ENCODE peak calls at places on chromosome 3, in five cellular contexts. One of them, this sample, is unnamed.

GRCh38 chr3:57952208-57952631 is 56.0 kb upstream of the FLNB start:
- DNase-seq in sciatic nerve: peak; percentile 73
- DNase-seq in NCI-H2081: no peak
- DNase-seq in NCI-H1105: no peak
- DNase-seq in amygdala: peak; percentile 23
- DNase-seq in this sample: no peak

GRCh38 chr3:121566773-121567172 is 976 bp upstream of the ARGFX start:
- DNase-seq in NCI-H2081: no peak
- DNase-seq in sciatic nerve: no peak
- DNase-seq in NCI-H1105: no peak
- DNase-seq in amygdala: no peak
- DNase-seq in this sample: no peak

GRCh38 chr3:134754768-134755559 is 40.1 kb upstream of the EPHB1 start:
- DNase-seq in NCI-H1105: no peak
- DNase-seq in amygdala: no peak
- DNase-seq in sciatic nerve: no peak
- DNase-seq in NCI-H2081: peak; percentile 17
- DNase-seq in this sample: no peak

GRCh38 chr3:129686941-129687340 is 80.5 kb upstream of the PLXND1 start:
- DNase-seq in NCI-H2081: peak; percentile 82
- DNase-seq in sciatic nerve: no peak
- DNase-seq in NCI-H1105: peak; percentile 43
- DNase-seq in amygdala: peak; percentile 3
- DNase-seq in this sample: peak; percentile 62

GRCh38 chr3:67329358-67329757 is 325.1 kb downstream of the SUCLG2 start:
- DNase-seq in amygdala: no peak
- DNase-seq in NCI-H2081: no peak
- DNase-seq in sciatic nerve: no peak
- DNase-seq in NCI-H1105: no peak
- DNase-seq in this sample: no peak

GRCh38 chr3:108899530-108899929 is 54.1 kb downstream of the GUCA1C start:
- DNase-seq in amygdala: no peak
- DNase-seq in NCI-H2081: no peak
- DNase-seq in NCI-H1105: no peak
- DNase-seq in sciatic nerve: no peak
- DNase-seq in this sample: peak; percentile 52

GRCh38 chr3:124026516-124026915 is 34.6 kb upstream of the ROPN1 start:
- DNase-seq in sciatic nerve: no peak
- DNase-seq in NCI-H1105: no peak
- DNase-seq in NCI-H2081: peak; percentile 17
- DNase-seq in amygdala: no peak
- DNase-seq in this sample: no peak

GRCh38 chr3:111610189-111610588 is 15.0 kb upstream of the ZBED2 start:
- DNase-seq in amygdala: no peak
- DNase-seq in NCI-H1105: no peak
- DNase-seq in NCI-H2081: no peak
- DNase-seq in sciatic nerve: no peak
- DNase-seq in this sample: no peak

GRCh38 chr3:95459706-95460105 is 1354.7 kb upstream of the EPHA6 start:
- DNase-seq in NCI-H2081: no peak
- DNase-seq in NCI-H1105: no peak
- DNase-seq in sciatic nerve: no peak
- DNase-seq in amygdala: no peak
- DNase-seq in this sample: no peak

GRCh38 chr3:170741756-170742530 is 128.1 kb downstream of the RPL22L1 start:
- DNase-seq in amygdala: no peak
- DNase-seq in NCI-H2081: no peak
- DNase-seq in NCI-H1105: no peak
- DNase-seq in sciatic nerve: no peak
- DNase-seq in this sample: no peak

GRCh38 chr3:159252772-159253384 is 451.0 kb downstream of the MFSD1 start:
- DNase-seq in amygdala: no peak
- DNase-seq in NCI-H1105: peak; percentile 68
- DNase-seq in NCI-H2081: peak; percentile 73
- DNase-seq in sciatic nerve: no peak
- DNase-seq in this sample: no peak

GRCh38 chr3:112973325-112974177 is 1.4 kb downstream of the CD200R1 start:
- DNase-seq in NCI-H2081: no peak
- DNase-seq in sciatic nerve: no peak
- DNase-seq in NCI-H1105: peak; percentile 4
- DNase-seq in amygdala: no peak
- DNase-seq in this sample: no peak

GRCh38 chr3:56785499-56785898 is 16.2 kb downstream of the ARHGEF3 start:
- DNase-seq in sciatic nerve: no peak
- DNase-seq in NCI-H1105: no peak
- DNase-seq in amygdala: no peak
- DNase-seq in NCI-H2081: no peak
- DNase-seq in this sample: no peak

GRCh38 chr3:38479431-38480092 is 16.6 kb upstream of the EXOG start:
- DNase-seq in sciatic nerve: peak; percentile 72
- DNase-seq in NCI-H1105: peak; percentile 11
- DNase-seq in amygdala: peak; percentile 24
- DNase-seq in NCI-H2081: peak; percentile 48
- DNase-seq in this sample: no peak

GRCh38 chr3:150666167-150666566 is 37.6 kb downstream of the ERICH6 start:
- DNase-seq in sciatic nerve: no peak
- DNase-seq in amygdala: no peak
- DNase-seq in NCI-H2081: no peak
- DNase-seq in NCI-H1105: no peak
- DNase-seq in this sample: no peak

GRCh38 chr3:150408232-150409124 is at the start of gene TSC22D2:
- DNase-seq in sciatic nerve: peak; percentile 95
- DNase-seq in NCI-H2081: peak; percentile 97
- DNase-seq in NCI-H1105: peak; percentile 96
- DNase-seq in amygdala: peak; percentile 93
- DNase-seq in this sample: peak; percentile 83

GRCh38 chr3:187293977-187294376 is 2.4 kb upstream of the MASP1 start:
- DNase-seq in amygdala: no peak
- DNase-seq in sciatic nerve: no peak
- DNase-seq in NCI-H2081: no peak
- DNase-seq in NCI-H1105: no peak
- DNase-seq in this sample: no peak

GRCh38 chr3:146130881-146131371 is 30.1 kb downstream of the PLOD2 start:
- DNase-seq in amygdala: no peak
- DNase-seq in NCI-H2081: no peak
- DNase-seq in NCI-H1105: no peak
- DNase-seq in sciatic nerve: no peak
- DNase-seq in this sample: no peak

GRCh38 chr3:59108091-59108815 is 58.4 kb upstream of the CFAP20DC start:
- DNase-seq in sciatic nerve: no peak
- DNase-seq in NCI-H1105: no peak
- DNase-seq in amygdala: no peak
- DNase-seq in NCI-H2081: no peak
- DNase-seq in this sample: no peak

GRCh38 chr3:105351821-105352220 is 14.9 kb upstream of the ALCAM start:
- DNase-seq in amygdala: no peak
- DNase-seq in NCI-H2081: no peak
- DNase-seq in sciatic nerve: no peak
- DNase-seq in NCI-H1105: no peak
- DNase-seq in this sample: no peak

GRCh38 chr3:2205692-2206091 is 107.0 kb downstream of the CNTN4 start:
- DNase-seq in NCI-H2081: no peak
- DNase-seq in NCI-H1105: no peak
- DNase-seq in sciatic nerve: no peak
- DNase-seq in amygdala: no peak
- DNase-seq in this sample: no peak

GRCh38 chr3:153818338-153818737 is 302.9 kb upstream of the ARHGEF26 start:
- DNase-seq in NCI-H1105: no peak
- DNase-seq in amygdala: no peak
- DNase-seq in NCI-H2081: no peak
- DNase-seq in sciatic nerve: no peak
- DNase-seq in this sample: no peak

GRCh38 chr3:143203848-143204247 is 84.3 kb downstream of the CHST2 start:
- DNase-seq in NCI-H1105: no peak
- DNase-seq in sciatic nerve: no peak
- DNase-seq in amygdala: no peak
- DNase-seq in NCI-H2081: no peak
- DNase-seq in this sample: no peak

GRCh38 chr3:5195605-5196004 is 8.1 kb downstream of the EDEM1 start:
- DNase-seq in amygdala: no peak
- DNase-seq in NCI-H2081: no peak
- DNase-seq in NCI-H1105: no peak
- DNase-seq in sciatic nerve: no peak
- DNase-seq in this sample: no peak

GRCh38 chr3:55882006-55882405 is 394.9 kb upstream of the WNT5A start:
- DNase-seq in amygdala: no peak
- DNase-seq in sciatic nerve: no peak
- DNase-seq in NCI-H2081: no peak
- DNase-seq in NCI-H1105: no peak
- DNase-seq in this sample: no peak

GRCh38 chr3:12954180-12954579 is 112.8 kb upstream of the RPL32 start:
- DNase-seq in sciatic nerve: no peak
- DNase-seq in NCI-H1105: no peak
- DNase-seq in amygdala: no peak
- DNase-seq in NCI-H2081: no peak
- DNase-seq in this sample: no peak

GRCh38 chr3:185701891-185702563 is 115.9 kb downstream of the SENP2 start:
- DNase-seq in sciatic nerve: no peak
- DNase-seq in NCI-H1105: peak; percentile 3
- DNase-seq in amygdala: no peak
- DNase-seq in NCI-H2081: no peak
- DNase-seq in this sample: peak; percentile 1

GRCh38 chr3:79651536-79652065 is 116.2 kb downstream of the ROBO1 start:
- DNase-seq in amygdala: no peak
- DNase-seq in sciatic nerve: no peak
- DNase-seq in NCI-H2081: peak; percentile 77
- DNase-seq in NCI-H1105: peak; percentile 10
- DNase-seq in this sample: peak; percentile 35

GRCh38 chr3:191566469-191566868 is 105.5 kb downstream of the PYDC2 start:
- DNase-seq in amygdala: no peak
- DNase-seq in sciatic nerve: no peak
- DNase-seq in NCI-H1105: no peak
- DNase-seq in NCI-H2081: no peak
- DNase-seq in this sample: no peak

This sample was measured in NCI-H510A.